ENCODE peak calls at places on chromosomes 4 and X, in eight cellular contexts. D, X, T, L, E, R, Q and M are unnamed samples.

GRCh38 chrX:124502144-124502543 is 155.8 kb downstream of the SH2D1A start:
- ATAC-seq in E (no peak), T (no peak), D (no peak), Q (no peak), R (no peak), L (peak), X (no peak), M (no peak)

GRCh38 chr4:166335256-166335938 is 462.4 kb downstream of the TLL1 start:
- ATAC-seq in T (no peak), Q (no peak), D (no peak), L (no peak), X (no peak), E (no peak), R (no peak), M (no peak)

GRCh38 chr4:53365121-53365485 is 758 bp downstream of the SCFD2 start:
- ATAC-seq in L (peak), R (no peak), T (no peak), E (no peak), D (peak), X (no peak), Q (peak), M (peak)

GRCh38 chr4:142925161-142925560 is 79.1 kb upstream of the INPP4B start:
- ATAC-seq in E (no peak), D (no peak), X (no peak), T (no peak), R (no peak), L (no peak), Q (no peak), M (no peak)

GRCh38 chr4:139526928-139527327 is 29.1 kb downstream of the SETD7 start:
- ATAC-seq in D (no peak), E (no peak), L (no peak), T (no peak), Q (no peak), X (no peak), R (no peak), M (no peak)

GRCh38 chrX:105282077-105282476 is 61.6 kb upstream of the TEX13A start:
- ATAC-seq in D (no peak), L (no peak), T (no peak), Q (no peak), E (no peak), R (no peak), X (no peak), M (no peak)

GRCh38 chr4:87932718-87933136 is 42.8 kb upstream of the SPP1 start:
- ATAC-seq in L (no peak), T (no peak), Q (no peak), R (no peak), D (no peak), E (no peak), X (no peak), M (no peak)

GRCh38 chr4:119000400-119000799 is 111.7 kb downstream of the SYNPO2 start:
- ATAC-seq in Q (peak), R (no peak), T (no peak), D (no peak), E (no peak), X (peak), L (no peak), M (peak)

GRCh38 chrX:101208152-101208905 is 11.3 kb upstream of the DRP2 start:
- ATAC-seq in T (peak), L (peak), X (no peak), E (no peak), Q (no peak), D (peak), R (no peak), M (peak)